ENCODE peak calls at places on chromosome 7, in six cellular contexts. S is OCI-LY7; P is CD4-positive, alpha-beta memory T cell; D is prostate gland; H is RWPE1; E is fibroblast of lung. M is an unnamed sample.

GRCh38 chr7:20275637-20276036 is 55.1 kb upstream of the ITGB8 start:
- DNase-seq in S (no peak), P (no peak), D (no peak), H (no peak), E (no peak), M (no peak)

GRCh38 chr7:143390098-143390772 is 9.1 kb downstream of the ZYX start:
- DNase-seq in S (no peak), P (no peak), D (no peak), H (no peak), E (no peak), M (no peak)

GRCh38 chr7:36597099-36597773 is 127.1 kb downstream of the AOAH start:
- DNase-seq in S (no peak), P (no peak), D (no peak), H (no peak), E (no peak), M (no peak)

GRCh38 chr7:66668677-66669076 is 40.0 kb downstream of the KCTD7 start:
- DNase-seq in S (no peak), P (no peak), D (no peak), H (no peak), E (no peak), M (no peak)

GRCh38 chr7:32214913-32215312 is 144.7 kb upstream of the PDE1C start:
- DNase-seq in S (no peak), P (no peak), D (no peak), H (no peak), E (no peak), M (no peak)

GRCh38 chr7:75804705-75805104 is 8.9 kb downstream of the CCL24 start:
- DNase-seq in S (no peak), P (no peak), D (no peak), H (no peak), E (no peak), M (no peak)

GRCh38 chr7:142110098-142110497 is 1.4 kb upstream of the MGAM2 start:
- DNase-seq in S (no peak), P (no peak), D (no peak), H (no peak), E (no peak), M (no peak)

GRCh38 chr7:36986429-36987362 is 262.4 kb upstream of the AOAH start:
- DNase-seq in S (peak), P (peak), D (peak), H (peak), E (peak), M (peak)

GRCh38 chr7:5330288-5330687 is 47.5 kb downstream of the SLC29A4 start:
- DNase-seq in S (no peak), P (no peak), D (no peak), H (no peak), E (no peak), M (no peak)

GRCh38 chr7:150898475-150899011 is 46.2 kb downstream of the AOC1 start:
- DNase-seq in S (peak), P (peak), D (peak), H (peak), E (peak), M (peak)

GRCh38 chr7:79934727-79935126 is 199.9 kb upstream of the GNAI1 start:
- DNase-seq in S (no peak), P (no peak), D (no peak), H (no peak), E (no peak), M (no peak)

GRCh38 chr7:36514289-36515243 is 124.9 kb downstream of the ANLN start:
- DNase-seq in S (no peak), P (no peak), D (no peak), H (no peak), E (no peak), M (peak)

GRCh38 chr7:104416866-104417393 is 88.5 kb downstream of the LHFPL3 start:
- DNase-seq in S (no peak), P (no peak), D (no peak), H (no peak), E (no peak), M (no peak)

GRCh38 chr7:34339061-34339526 is 318.9 kb upstream of the NPSR1 start:
- DNase-seq in S (no peak), P (no peak), D (no peak), H (peak), E (no peak), M (no peak)

GRCh38 chr7:33981686-33982424 is 76.5 kb downstream of the BMPER start:
- DNase-seq in S (no peak), P (no peak), D (no peak), H (no peak), E (peak), M (no peak)

GRCh38 chr7:36795451-36796021 is 71.2 kb upstream of the AOAH start:
- DNase-seq in S (no peak), P (no peak), D (no peak), H (peak), E (no peak), M (no peak)

GRCh38 chr7:25642849-25643248 is 414.6 kb upstream of the NPVF start:
- DNase-seq in S (no peak), P (no peak), D (no peak), H (peak), E (no peak), M (no peak)

DNA sequence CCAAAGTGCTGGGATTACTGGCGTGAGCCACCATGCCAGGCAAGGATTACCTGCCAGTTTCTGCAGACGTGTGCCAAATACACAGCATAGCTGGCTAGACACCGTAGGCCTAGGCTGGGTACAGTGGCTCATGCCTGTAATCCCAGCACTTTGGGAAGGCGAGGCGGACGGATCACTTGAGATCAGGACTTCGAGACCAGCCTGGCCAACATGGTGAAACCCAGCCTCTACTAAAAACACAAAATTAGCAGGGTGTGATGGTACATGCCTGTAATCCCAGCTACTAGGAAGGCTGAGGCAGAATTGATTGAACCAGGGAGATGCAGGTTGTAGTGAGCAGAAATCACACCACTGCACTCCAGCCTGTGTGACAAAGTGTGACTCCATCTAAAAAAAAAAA is 868 bp downstream of the RFC2 start:
- DNase-seq in S (no peak), P (no peak), D (no peak), H (no peak), E (no peak), M (no peak)
- H3K27ac ChIP-seq in S (peak), P (peak), D (no peak), H (peak), E (peak), M (no peak)

GRCh38 chr7:149714910-149715471 is 58.4 kb downstream of the ZNF467 start:
- DNase-seq in S (no peak), P (peak), D (peak), H (peak), E (no peak), M (peak)
- H3K27ac ChIP-seq in S (no peak), P (peak), D (peak), H (peak), E (no peak), M (peak)

GRCh38 chr7:99204078-99204477 is 3.8 kb downstream of the KPNA7 start:
- DNase-seq in S (no peak), P (no peak), D (no peak), H (no peak), E (no peak), M (no peak)

GRCh38 chr7:99210265-99210970 is 2.5 kb upstream of the KPNA7 start:
- DNase-seq in S (no peak), P (no peak), D (peak), H (peak), E (no peak), M (no peak)

GRCh38 chr7:99211241-99211602 is 3.3 kb upstream of the KPNA7 start:
- DNase-seq in S (no peak), P (no peak), D (no peak), H (no peak), E (no peak), M (no peak)

GRCh38 chr7:99209781-99210180 is 1.9 kb upstream of the KPNA7 start:
- DNase-seq in S (no peak), P (no peak), D (no peak), H (no peak), E (no peak), M (no peak)
- H3K27ac ChIP-seq in S (no peak), P (no peak), D (peak), H (peak), E (no peak), M (no peak)

GRCh38 chr7:92588561-92588960 is 1.6 kb downstream of the FAM133B start:
- DNase-seq in S (no peak), P (no peak), D (no peak), H (no peak), E (peak), M (no peak)

GRCh38 chr7:92584953-92585352 is 5.2 kb downstream of the FAM133B start:
- DNase-seq in S (no peak), P (no peak), D (no peak), H (peak), E (peak), M (no peak)

GRCh38 chr7:92586403-92586802 is 3.8 kb downstream of the FAM133B start:
- DNase-seq in S (no peak), P (no peak), D (no peak), H (no peak), E (peak), M (no peak)

GRCh38 chr7:92590711-92591310 is 621 bp upstream of the FAM133B start:
- DNase-seq in S (no peak), P (no peak), D (no peak), H (no peak), E (no peak), M (no peak)

GRCh38 chr7:92589056-92589455 is 1.1 kb downstream of the FAM133B start:
- DNase-seq in S (no peak), P (no peak), D (no peak), H (peak), E (no peak), M (no peak)
- H3K27ac ChIP-seq in S (no peak), P (peak), D (no peak), H (no peak), E (no peak), M (peak)

DNA sequence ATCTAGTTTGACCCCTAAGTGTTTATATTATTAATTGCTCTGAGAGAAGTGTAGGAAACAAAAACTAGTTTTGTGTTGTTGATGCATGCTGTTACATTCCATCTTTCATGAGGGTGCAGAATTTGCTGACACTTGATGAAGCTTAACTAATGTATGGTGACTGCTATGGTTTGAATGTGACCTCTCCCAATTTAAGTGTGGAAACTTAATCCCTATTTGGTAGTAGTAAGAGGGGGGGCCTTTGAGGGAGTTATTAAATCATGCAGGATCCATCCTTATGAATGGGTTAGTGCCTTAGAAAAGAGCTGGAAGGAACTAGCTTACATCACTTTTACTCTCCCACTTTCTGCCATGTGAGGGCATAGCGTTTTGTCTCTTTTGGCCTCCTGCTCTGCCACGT is 142.5 kb downstream of the PCLO start:
- DNase-seq in S (no peak), P (no peak), D (no peak), H (no peak), E (no peak), M (no peak)
- H3K27ac ChIP-seq in S (no peak), P (no peak), D (no peak), H (no peak), E (no peak), M (no peak)

GRCh38 chr7:27048438-27048837 is 47.4 kb downstream of the HOXA1 start:
- DNase-seq in S (no peak), P (no peak), D (no peak), H (no peak), E (no peak), M (no peak)

GRCh38 chr7:27051451-27051850 is 44.3 kb downstream of the HOXA1 start:
- DNase-seq in S (no peak), P (no peak), D (no peak), H (no peak), E (peak), M (no peak)

DNA sequence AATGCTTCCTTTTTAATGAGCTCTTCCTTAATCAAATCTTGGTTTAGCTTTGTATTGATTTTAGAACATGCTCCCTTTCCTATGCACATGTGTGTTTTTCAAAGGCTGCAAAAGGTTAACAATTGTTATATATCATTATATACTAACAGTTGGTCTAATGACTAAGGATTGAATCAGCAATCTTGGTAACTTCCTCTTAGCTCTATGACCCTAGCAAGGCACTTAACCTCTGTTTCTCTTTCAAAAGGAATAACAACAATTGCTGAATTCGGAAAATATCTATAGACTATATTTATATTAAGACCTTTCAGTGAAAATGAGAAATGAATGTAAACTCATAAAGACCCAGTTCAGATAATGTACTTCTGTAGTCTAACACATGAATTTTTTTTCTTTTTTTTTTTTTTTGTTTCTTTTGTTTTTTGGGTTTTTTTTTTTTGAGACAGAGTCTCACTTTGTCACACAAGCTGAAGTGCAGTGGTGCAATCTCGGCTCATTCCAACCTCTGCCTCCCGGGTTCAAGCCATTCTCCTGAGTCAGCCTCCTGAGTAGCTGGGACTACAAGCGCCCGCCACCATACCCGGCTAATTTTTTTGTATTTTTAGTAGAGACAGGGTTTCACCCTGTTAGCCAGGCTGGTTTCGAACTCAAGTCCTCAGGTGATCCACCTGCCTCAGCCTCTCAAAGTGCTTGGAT is 48.8 kb downstream of the HOXA1 start:
- DNase-seq in S (no peak), P (no peak), D (no peak), H (peak), E (peak), M (no peak)
- H3K27ac ChIP-seq in S (no peak), P (no peak), D (no peak), H (peak), E (no peak), M (no peak)

GRCh38 chr7:123500878-123501489 is 33.4 kb downstream of the IQUB start:
- DNase-seq in S (no peak), P (no peak), D (no peak), H (no peak), E (no peak), M (no peak)
- H3K27ac ChIP-seq in S (no peak), P (no peak), D (no peak), H (no peak), E (no peak), M (no peak)